ENCODE peak calls at places on chromosomes 6 and 20, in five cellular contexts. S is GM12865; W is endodermal cell; V is stimulated activated CD8-positive, alpha-beta memory T cell treated with anti-CD3 and anti-CD28 coated beads, Interleukin-7, amount 100 ng/mL, for 4 hours; Q is GM10248. Z is an unnamed sample.

GRCh38 chr6:3755637-3756515 is 4.4 kb upstream of the PXDC1 start:
- DNase-seq in S (no peak), W (peak), V (no peak), Q (no peak), Z (no peak)

GRCh38 chr6:150212745-150213144 is 69.9 kb downstream of the PPP1R14C start:
- DNase-seq in S (no peak), W (no peak), V (no peak), Q (no peak), Z (no peak)

GRCh38 chr6:65760285-65760684 is 53.3 kb upstream of the EYS start:
- DNase-seq in S (no peak), W (no peak), V (no peak), Q (no peak), Z (no peak)

GRCh38 chr20:49392745-49393144 is 89.7 kb downstream of the KCNB1 start:
- DNase-seq in S (no peak), W (no peak), V (no peak), Q (no peak), Z (no peak)

GRCh38 chr20:4260102-4260501 is 244.7 kb upstream of the RNF24 start:
- DNase-seq in S (no peak), W (no peak), V (no peak), Q (no peak), Z (no peak)

GRCh38 chr6:137013738-137014602 is 30.8 kb downstream of the IL20RA start:
- DNase-seq in S (no peak), W (no peak), V (no peak), Q (no peak), Z (no peak)

GRCh38 chr6:106727480-106728153 is 98.2 kb downstream of the QRSL1 start:
- DNase-seq in S (no peak), W (no peak), V (no peak), Q (no peak), Z (no peak)

GRCh38 chr6:48177786-48178185 is 66.8 kb upstream of the PTCHD4 start:
- DNase-seq in S (no peak), W (no peak), V (no peak), Q (no peak), Z (no peak)

GRCh38 chr6:33373950-33374349 is 17.7 kb upstream of the KIFC1 start:
- DNase-seq in S (no peak), W (no peak), V (no peak), Q (no peak), Z (no peak)

GRCh38 chr6:111113731-111114438 is 26.6 kb downstream of the SLC16A10 start:
- DNase-seq in S (peak), W (peak), V (peak), Q (no peak), Z (no peak)

GRCh38 chr20:50048420-50049166 is 64.4 kb downstream of the UBE2V1 start:
- DNase-seq in S (no peak), W (no peak), V (no peak), Q (no peak), Z (no peak)

GRCh38 chr6:13553646-13554045 is 20.8 kb upstream of the SIRT5 start:
- DNase-seq in S (no peak), W (no peak), V (no peak), Q (no peak), Z (no peak)

GRCh38 chr6:87277123-87277522 is 45.3 kb upstream of the SMIM8 start:
- DNase-seq in S (peak), W (no peak), V (no peak), Q (no peak), Z (no peak)

GRCh38 chr6:104987218-104987617 is 30.3 kb downstream of the LIN28B start:
- DNase-seq in S (no peak), W (no peak), V (no peak), Q (no peak), Z (no peak)

GRCh38 chr6:51570168-51570921 is 517.1 kb downstream of the PKHD1 start:
- DNase-seq in S (no peak), W (no peak), V (no peak), Q (no peak), Z (no peak)

GRCh38 chr20:38242848-38243449 is 17.6 kb downstream of the KIAA1755 start:
- DNase-seq in S (peak), W (peak), V (no peak), Q (no peak), Z (no peak)

GRCh38 chr6:17601389-17601703 is 1.2 kb downstream of the FAM8A1 start:
- DNase-seq in S (no peak), W (no peak), V (no peak), Q (no peak), Z (no peak)

GRCh38 chr6:158849899-158850806 is 31.0 kb upstream of the EZR start:
- DNase-seq in S (peak), W (peak), V (peak), Q (no peak), Z (no peak)

GRCh38 chr6:35492664-35493284 is 4.1 kb downstream of the TEAD3 start:
- DNase-seq in S (no peak), W (no peak), V (no peak), Q (no peak), Z (no peak)

GRCh38 chr20:6824401-6824800 is 56.9 kb downstream of the BMP2 start:
- DNase-seq in S (no peak), W (no peak), V (no peak), Q (no peak), Z (no peak)

GRCh38 chr20:47951521-47951951 is 166.3 kb upstream of the SULF2 start:
- DNase-seq in S (no peak), W (no peak), V (no peak), Q (no peak), Z (no peak)